ENCODE peak calls at places on chromosomes 11 and 22, in six cellular contexts. B is K562, D is A549, Z is endothelial cell of umbilical vein, J is HepG2, U is GM12878. F is an unnamed sample.

GRCh38 chr11:60121259-60121658 is 32.8 kb downstream of the MS4A2 start:
- DNase-seq in D (no peak), Z (no peak), J (no peak), U (no peak), B (peak), F (no peak)

GRCh38 chr11:45948341-45948740 is 25.9 kb downstream of the LARGE2 start:
- DNase-seq in U (no peak), Z (no peak), J (no peak), D (no peak), B (no peak), F (no peak)

GRCh38 chr11:72781313-72782080 is 12.3 kb downstream of the STARD10 start:
- DNase-seq in B (peak), D (peak), Z (no peak), J (no peak), U (no peak), F (peak)

GRCh38 chr11:120079750-120080610 is 57.9 kb downstream of the TRIM29 start:
- DNase-seq in U (no peak), J (peak), Z (no peak), D (no peak), B (peak), F (peak)

GRCh38 chr11:125211191-125211953 is 46.8 kb downstream of the PKNOX2 start:
- DNase-seq in J (no peak), U (no peak), Z (no peak), D (no peak), B (no peak), F (no peak)

GRCh38 chr11:7154881-7155344 is 66.1 kb downstream of the RBMXL2 start:
- DNase-seq in U (no peak), Z (no peak), B (no peak), J (no peak), D (no peak), F (no peak)

GRCh38 chr11:73656985-73657384 is 10.6 kb downstream of the PLEKHB1 start:
- DNase-seq in Z (no peak), U (no peak), B (no peak), D (no peak), J (no peak), F (no peak)

GRCh38 chr11:94731921-94732601 is 36.1 kb upstream of the AMOTL1 start:
- DNase-seq in J (no peak), Z (peak), U (no peak), D (peak), B (peak), F (peak)

GRCh38 chr11:33500865-33501479 is 199.7 kb downstream of the C11orf91 start:
- DNase-seq in Z (peak), U (no peak), D (no peak), J (peak), B (no peak), F (peak)

GRCh38 chr11:80165763-80166162 is 724.9 kb upstream of the TENM4 start:
- DNase-seq in B (no peak), J (no peak), Z (no peak), D (no peak), U (no peak), F (no peak)

GRCh38 chr22:47176573-47177333 is 414.3 kb downstream of the TBC1D22A start:
- DNase-seq in D (no peak), Z (no peak), J (no peak), B (no peak), U (no peak), F (no peak)

GRCh38 chr11:131807876-131808275 is 437.5 kb downstream of the NTM start:
- DNase-seq in D (no peak), Z (no peak), U (no peak), B (no peak), J (no peak), F (no peak)

GRCh38 chr22:22712092-22712658 is 67.8 kb downstream of the GGTLC2 start:
- DNase-seq in B (no peak), U (no peak), Z (no peak), J (no peak), D (no peak), F (no peak)

GRCh38 chr11:46918087-46918751 is at the start of gene LRP4:
- DNase-seq in B (peak), D (peak), Z (no peak), J (no peak), U (no peak), F (peak)

GRCh38 chr11:37946155-37946766 is 1348.2 kb upstream of the RAG2 start:
- DNase-seq in J (peak), U (peak), Z (peak), D (no peak), B (no peak), F (peak)
- TF ChIP-seq MAX in J (no peak), U (no peak), Z (no peak), D (no peak), B (no peak), F (no peak)

GRCh38 chr11:67503119-67504022 is 1.8 kb downstream of the PITPNM1 start:
- DNase-seq in J (no peak), Z (no peak), D (no peak), B (no peak), U (no peak), F (peak)

GRCh38 chr11:67504023-67504949 is 877 bp downstream of the PITPNM1 start:
- DNase-seq in Z (peak), D (peak), U (no peak), J (no peak), B (peak), F (peak)

GRCh38 chr11:67501854-67502253 is 3.3 kb downstream of the PITPNM1 start:
- DNase-seq in Z (no peak), U (no peak), D (no peak), J (no peak), B (no peak), F (no peak)

GRCh38 chr11:67500818-67501584 is 4.2 kb downstream of the PITPNM1 start:
- DNase-seq in U (no peak), J (no peak), B (no peak), D (no peak), Z (no peak), F (peak)

GRCh38 chr11:67502328-67502979 is 2.7 kb downstream of the PITPNM1 start:
- DNase-seq in J (no peak), D (no peak), B (no peak), U (no peak), Z (no peak), F (no peak)
- TF ChIP-seq MYC in J (no peak), D (no peak), B (no peak), U (no peak), Z (no peak), F (no peak)

GRCh38 chr11:78097666-78098385 is 18.2 kb upstream of the NDUFC2 start:
- DNase-seq in J (no peak), Z (no peak), U (no peak), D (no peak), B (no peak), F (no peak)
- H3K4me3 ChIP-seq in J (no peak), Z (no peak), U (no peak), D (no peak), B (no peak), F (no peak)

GRCh38 chr22:36853407-36854099 is 7.3 kb upstream of the NCF4 start:
- DNase-seq in J (peak), B (peak), D (peak), Z (peak), U (no peak), F (peak)
- TF ChIP-seq MAX in J (no peak), B (no peak), D (no peak), Z (no peak), U (no peak), F (no peak)